ENCODE peak calls at places on chromosomes 4 and X, in eight cellular contexts. One of them, this sample, is unnamed.

GRCh38 chr4:166324321-166324720 is 451.3 kb downstream of the TLL1 start:
- DNase-seq in fibroblast of lung: peak; percentile 11
- DNase-seq in iris pigment epithelial cell: peak; percentile 7
- DNase-seq in NCI-H774: no peak
- DNase-seq in GDM1: peak; percentile 1
- DNase-seq in activated CD8-positive, alpha-beta T cell treated with anti-CD3 and anti-CD28 coated beads, Interleukin-2, amount 10 ng/mL, durations not matched to agents 7 days and 5 days: no peak
- DNase-seq in uterus: no peak
- DNase-seq in T-helper 1 cell: no peak
- DNase-seq in this sample: no peak

GRCh38 chrX:151515233-151515632 is 48.2 kb upstream of the PASD1 start:
- DNase-seq in fibroblast of lung: no peak
- DNase-seq in iris pigment epithelial cell: no peak
- DNase-seq in T-helper 1 cell: no peak
- DNase-seq in activated CD8-positive, alpha-beta T cell treated with anti-CD3 and anti-CD28 coated beads, Interleukin-2, amount 10 ng/mL, durations not matched to agents 7 days and 5 days: no peak
- DNase-seq in GDM1: no peak
- DNase-seq in NCI-H774: no peak
- DNase-seq in uterus: no peak
- DNase-seq in this sample: no peak

GRCh38 chr4:147367841-147368385 is 113.0 kb upstream of the EDNRA start:
- DNase-seq in iris pigment epithelial cell: no peak
- DNase-seq in T-helper 1 cell: no peak
- DNase-seq in GDM1: no peak
- DNase-seq in uterus: no peak
- DNase-seq in activated CD8-positive, alpha-beta T cell treated with anti-CD3 and anti-CD28 coated beads, Interleukin-2, amount 10 ng/mL, durations not matched to agents 7 days and 5 days: no peak
- DNase-seq in fibroblast of lung: peak; percentile 59
- DNase-seq in NCI-H774: no peak
- DNase-seq in this sample: no peak

GRCh38 chr4:83029688-83030087 is 5.3 kb upstream of the COPS4 start:
- DNase-seq in GDM1: no peak
- DNase-seq in T-helper 1 cell: no peak
- DNase-seq in activated CD8-positive, alpha-beta T cell treated with anti-CD3 and anti-CD28 coated beads, Interleukin-2, amount 10 ng/mL, durations not matched to agents 7 days and 5 days: no peak
- DNase-seq in fibroblast of lung: no peak
- DNase-seq in iris pigment epithelial cell: no peak
- DNase-seq in NCI-H774: no peak
- DNase-seq in uterus: no peak
- DNase-seq in this sample: no peak

GRCh38 chr4:111066447-111066846 is 443.6 kb upstream of the PITX2 start:
- DNase-seq in T-helper 1 cell: no peak
- DNase-seq in iris pigment epithelial cell: peak; percentile 72
- DNase-seq in GDM1: no peak
- DNase-seq in NCI-H774: no peak
- DNase-seq in uterus: no peak
- DNase-seq in activated CD8-positive, alpha-beta T cell treated with anti-CD3 and anti-CD28 coated beads, Interleukin-2, amount 10 ng/mL, durations not matched to agents 7 days and 5 days: no peak
- DNase-seq in fibroblast of lung: peak; percentile 57
- DNase-seq in this sample: no peak

GRCh38 chrX:40065291-40066046 is 32.3 kb downstream of the BCOR start:
- DNase-seq in T-helper 1 cell: no peak
- DNase-seq in fibroblast of lung: no peak
- DNase-seq in NCI-H774: no peak
- DNase-seq in iris pigment epithelial cell: no peak
- DNase-seq in uterus: no peak
- DNase-seq in GDM1: no peak
- DNase-seq in activated CD8-positive, alpha-beta T cell treated with anti-CD3 and anti-CD28 coated beads, Interleukin-2, amount 10 ng/mL, durations not matched to agents 7 days and 5 days: peak; percentile 50
- DNase-seq in this sample: peak; percentile 18

GRCh38 chrX:10598540-10598939 is 21.8 kb downstream of the MID1 start:
- DNase-seq in fibroblast of lung: no peak
- DNase-seq in iris pigment epithelial cell: no peak
- DNase-seq in activated CD8-positive, alpha-beta T cell treated with anti-CD3 and anti-CD28 coated beads, Interleukin-2, amount 10 ng/mL, durations not matched to agents 7 days and 5 days: no peak
- DNase-seq in T-helper 1 cell: no peak
- DNase-seq in uterus: no peak
- DNase-seq in GDM1: no peak
- DNase-seq in NCI-H774: no peak
- DNase-seq in this sample: no peak

GRCh38 chr4:138259296-138259695 is 17.1 kb upstream of the SLC7A11 start:
- DNase-seq in T-helper 1 cell: no peak
- DNase-seq in iris pigment epithelial cell: no peak
- DNase-seq in uterus: no peak
- DNase-seq in activated CD8-positive, alpha-beta T cell treated with anti-CD3 and anti-CD28 coated beads, Interleukin-2, amount 10 ng/mL, durations not matched to agents 7 days and 5 days: no peak
- DNase-seq in fibroblast of lung: peak; percentile 59
- DNase-seq in NCI-H774: no peak
- DNase-seq in GDM1: no peak
- DNase-seq in this sample: no peak

GRCh38 chrX:10841579-10841978 is 221.2 kb upstream of the MID1 start:
- DNase-seq in GDM1: no peak
- DNase-seq in T-helper 1 cell: no peak
- DNase-seq in NCI-H774: no peak
- DNase-seq in activated CD8-positive, alpha-beta T cell treated with anti-CD3 and anti-CD28 coated beads, Interleukin-2, amount 10 ng/mL, durations not matched to agents 7 days and 5 days: no peak
- DNase-seq in fibroblast of lung: no peak
- DNase-seq in iris pigment epithelial cell: peak; percentile 18
- DNase-seq in uterus: no peak
- DNase-seq in this sample: no peak

GRCh38 chrX:150627957-150628356 is 59.5 kb downstream of the MTM1 start:
- DNase-seq in iris pigment epithelial cell: no peak
- DNase-seq in T-helper 1 cell: no peak
- DNase-seq in GDM1: no peak
- DNase-seq in uterus: no peak
- DNase-seq in fibroblast of lung: no peak
- DNase-seq in activated CD8-positive, alpha-beta T cell treated with anti-CD3 and anti-CD28 coated beads, Interleukin-2, amount 10 ng/mL, durations not matched to agents 7 days and 5 days: no peak
- DNase-seq in NCI-H774: no peak
- DNase-seq in this sample: no peak